ENCODE peak calls at places on chromosomes 6 and 20, in six cellular contexts. I, X, R, N, W and G are unnamed samples.

GRCh38 chr6:156791261-156791850 is 14.2 kb downstream of the ARID1B start:
- DNase-seq in I (peak; percentile 37), X (no peak), R (no peak), N (peak; percentile 37), W (peak; percentile 62), G (peak; percentile 45)

GRCh38 chr6:110690106-110690654 is 125.1 kb downstream of the CDK19 start:
- DNase-seq in I (no peak), X (no peak), R (no peak), N (no peak), W (no peak), G (no peak)

GRCh38 chr20:11247943-11248475 is 574.2 kb upstream of the JAG1 start:
- DNase-seq in I (no peak), X (no peak), R (no peak), N (no peak), W (no peak), G (no peak)

GRCh38 chr20:31849306-31849930 is 4.0 kb upstream of the FOXS1 start:
- DNase-seq in I (no peak), X (no peak), R (no peak), N (no peak), W (no peak), G (no peak)

GRCh38 chr6:21321076-21321475 is 272.5 kb upstream of the SOX4 start:
- DNase-seq in I (no peak), X (no peak), R (no peak), N (no peak), W (no peak), G (no peak)

GRCh38 chr20:54345817-54346216 is 129.6 kb upstream of the DOK5 start:
- DNase-seq in I (peak; percentile 19), X (no peak), R (no peak), N (no peak), W (peak; percentile 41), G (no peak)

GRCh38 chr6:46898011-46898410 is 23.7 kb downstream of the ADGRF5 start:
- DNase-seq in I (no peak), X (no peak), R (no peak), N (no peak), W (peak; percentile 47), G (no peak)

GRCh38 chr6:7910654-7911344 is at the start of gene TXNDC5:
- DNase-seq in I (peak; percentile 61), X (peak; percentile 80), R (peak; percentile 81), N (peak; percentile 44), W (peak; percentile 68), G (no peak)

GRCh38 chr6:9197726-9198125 is 762.4 kb upstream of the SLC35B3 start:
- DNase-seq in I (no peak), X (no peak), R (no peak), N (no peak), W (no peak), G (no peak)

GRCh38 chr6:22709804-22710203 is 140.4 kb downstream of the HDGFL1 start:
- DNase-seq in I (no peak), X (no peak), R (no peak), N (no peak), W (peak; percentile 7), G (no peak)

GRCh38 chr6:52340603-52340880 is 21.4 kb upstream of the PAQR8 start:
- DNase-seq in I (no peak), X (no peak), R (no peak), N (no peak), W (no peak), G (no peak)

GRCh38 chr6:69063401-69063800 is 428.3 kb downstream of the ADGRB3 start:
- DNase-seq in I (no peak), X (no peak), R (no peak), N (no peak), W (no peak), G (no peak)

GRCh38 chr20:41330343-41330720 is 10.3 kb upstream of the LPIN3 start:
- DNase-seq in I (no peak), X (no peak), R (no peak), N (no peak), W (peak; percentile 81), G (no peak)

GRCh38 chr20:53739799-53740785 is 146.5 kb upstream of the ZNF217 start:
- DNase-seq in I (no peak), X (peak; percentile 54), R (no peak), N (no peak), W (peak; percentile 54), G (no peak)

GRCh38 chr6:25710287-25710686 is 44.3 kb upstream of the SLC17A4 start:
- DNase-seq in I (no peak), X (no peak), R (no peak), N (no peak), W (no peak), G (no peak)

GRCh38 chr6:39997101-39997635 is 62.9 kb upstream of the MOCS1 start:
- DNase-seq in I (no peak), X (no peak), R (no peak), N (no peak), W (no peak), G (no peak)

GRCh38 chr6:112833546-112834215 is 486.6 kb downstream of the RFPL4B start:
- DNase-seq in I (peak; percentile 7), X (no peak), R (no peak), N (no peak), W (peak; percentile 65), G (no peak)

GRCh38 chr6:127291495-127291894 is 24.8 kb downstream of the RNF146 start:
- DNase-seq in I (no peak), X (no peak), R (no peak), N (no peak), W (no peak), G (no peak)

GRCh38 chr6:133837801-133838349 is 51.0 kb upstream of the TCF21 start:
- DNase-seq in I (peak; percentile 50), X (peak; percentile 80), R (peak; percentile 59), N (peak; percentile 36), W (peak; percentile 14), G (peak; percentile 39)

GRCh38 chr20:61002090-61002489 is 250.0 kb upstream of the CDH4 start:
- DNase-seq in I (no peak), X (no peak), R (no peak), N (no peak), W (no peak), G (no peak)

GRCh38 chr6:37170273-37171140 is 555 bp downstream of the PIM1 start:
- DNase-seq in I (no peak), X (peak; percentile 44), R (peak; percentile 62), N (peak; percentile 47), W (peak; percentile 44), G (no peak)

GRCh38 chr6:90440586-90441338 is 144.1 kb upstream of the BACH2 start:
- DNase-seq in I (no peak), X (no peak), R (no peak), N (no peak), W (no peak), G (no peak)

GRCh38 chr6:127058027-127058426 is 60.4 kb upstream of the RSPO3 start:
- DNase-seq in I (peak; percentile 56), X (no peak), R (no peak), N (no peak), W (peak; percentile 67), G (no peak)

GRCh38 chr6:1678201-1678600 is 68.5 kb downstream of the FOXC1 start:
- DNase-seq in I (no peak), X (no peak), R (no peak), N (no peak), W (no peak), G (no peak)

GRCh38 chr6:5728726-5729434 is 277.8 kb downstream of the NRN1 start:
- DNase-seq in I (peak; percentile 48), X (no peak), R (peak; percentile 59), N (no peak), W (peak; percentile 78), G (no peak)

GRCh38 chr20:38331814-38332213 is 14.5 kb upstream of the LBP start:
- DNase-seq in I (no peak), X (no peak), R (no peak), N (no peak), W (no peak), G (no peak)

GRCh38 chr6:109743739-109744138 is 52.6 kb downstream of the FIG4 start:
- DNase-seq in I (peak; percentile 83), X (no peak), R (no peak), N (no peak), W (peak; percentile 76), G (no peak)

GRCh38 chr20:16785221-16785620 is 37.1 kb downstream of the OTOR start:
- DNase-seq in I (peak; percentile 9), X (no peak), R (no peak), N (no peak), W (peak; percentile 20), G (no peak)

GRCh38 chr20:8330785-8331699 is 199.0 kb downstream of the PLCB1 start:
- DNase-seq in I (peak; percentile 23), X (no peak), R (no peak), N (no peak), W (peak; percentile 65), G (peak; percentile 73)

GRCh38 chr20:24949756-24950127 is 673 bp downstream of the CST7 start:
- DNase-seq in I (no peak), X (no peak), R (no peak), N (no peak), W (no peak), G (no peak)

GRCh38 chr6:43228951-43229802 is at the start of gene DNPH1:
- DNase-seq in I (peak; percentile 46), X (peak; percentile 70), R (peak; percentile 72), N (peak; percentile 72), W (peak; percentile 53), G (peak; percentile 44)

GRCh38 chr6:159604443-159604956 is 88.5 kb downstream of the SOD2 start:
- DNase-seq in I (no peak), X (no peak), R (no peak), N (no peak), W (no peak), G (no peak)

GRCh38 chr6:159602370-159603185 is 90.5 kb downstream of the SOD2 start:
- DNase-seq in I (peak; percentile 81), X (no peak), R (no peak), N (no peak), W (peak; percentile 3), G (no peak)

GRCh38 chr6:159606786-159607185 is 86.3 kb downstream of the SOD2 start:
- DNase-seq in I (peak; percentile 16), X (no peak), R (no peak), N (no peak), W (peak; percentile 7), G (no peak)

GRCh38 chr6:159601211-159601610 is 91.8 kb downstream of the SOD2 start:
- DNase-seq in I (no peak), X (no peak), R (no peak), N (no peak), W (no peak), G (no peak)
- H3K4me3 ChIP-seq in I (no peak overlapping the region), X (no peak overlapping the region), R (no peak overlapping the region), N (no peak overlapping the region), W (no peak overlapping the region), G (no peak overlapping the region)

GRCh38 chr6:27889628-27890315 is 22.4 kb downstream of the OR2B2 start:
- DNase-seq in I (no peak), X (peak; percentile 58), R (no peak), N (no peak), W (no peak), G (peak; percentile 73)
- H3K4me3 ChIP-seq in I (peak overlapping the region; percentile 53), X (peak overlapping the region; percentile 45), R (no peak overlapping the region), N (peak overlapping the region; percentile 42), W (peak overlapping the region; percentile 98), G (peak overlapping the region; percentile 48)

GRCh38 chr6:6736753-6737654 is 148.5 kb downstream of the LY86 start:
- DNase-seq in I (peak; percentile 26), X (no peak), R (peak; percentile 62), N (no peak), W (no peak), G (no peak)
- H3K4me3 ChIP-seq in I (peak overlapping the region; percentile 16), X (no peak overlapping the region), R (peak overlapping the region; percentile 18), N (no peak overlapping the region), W (peak overlapping the region; percentile 37), G (no peak overlapping the region)

GRCh38 chr6:33412140-33413009 is 1.6 kb downstream of the PHF1 start:
- DNase-seq in I (no peak), X (no peak), R (no peak), N (no peak), W (no peak), G (no peak)
- H3K4me3 ChIP-seq in I (no peak overlapping the region), X (no peak overlapping the region), R (no peak overlapping the region), N (peak overlapping the region; percentile 22), W (peak overlapping the region; percentile 11), G (no peak overlapping the region)